ENCODE peak calls at places on chromosome 18, in nine cellular contexts. G is activated naive CD4-positive, alpha-beta T cell treated with Interleukin-2 at 50 U/mL for 16 hours; B is fibroblast of villous mesenchyme; Z is CD8-positive, alpha-beta T cell; U is T47D; E is activated T-cell treated with anti-CD3 and anti-CD28 coated beads for 1 hour; F is stimulated activated naive CD8-positive, alpha-beta T cell treated with anti-CD3 and anti-CD28 coated beads, Interleukin-15, amount 100 ng/mL, for 72 hours; S is NCI-H774; I is NCI-H1105. Y is an unnamed sample.

GRCh38 chr18:21391074-21391673 is 149.1 kb downstream of the GREB1L start:
- DNase-seq in G (no peak), B (peak; percentile 24), Z (no peak), U (no peak), E (no peak), F (no peak), S (peak; percentile 58), I (peak; percentile 5), Y (no peak)

GRCh38 chr18:29560270-29560669 is 1383.3 kb upstream of the CDH2 start:
- DNase-seq in G (no peak), B (no peak), Z (no peak), U (no peak), E (no peak), F (no peak), S (no peak), I (no peak), Y (no peak)

GRCh38 chr18:64094210-64094609 is 54.7 kb downstream of the LINC00305 start:
- DNase-seq in G (no peak), B (no peak), Z (no peak), U (no peak), E (no peak), F (no peak), S (no peak), I (no peak), Y (no peak)

GRCh38 chr18:36341944-36342343 is 44.4 kb downstream of the FHOD3 start:
- DNase-seq in G (no peak), B (no peak), Z (no peak), U (no peak), E (no peak), F (no peak), S (no peak), I (no peak), Y (no peak)

GRCh38 chr18:62651276-62652031 is 63.9 kb upstream of the PHLPP1 start:
- DNase-seq in G (no peak), B (no peak), Z (no peak), U (no peak), E (no peak), F (no peak), S (no peak), I (no peak), Y (no peak)

GRCh38 chr18:48711651-48712486 is 173.0 kb downstream of the CTIF start:
- DNase-seq in G (no peak), B (peak; percentile 57), Z (no peak), U (peak; percentile 20), E (no peak), F (peak; percentile 19), S (no peak), I (peak; percentile 0), Y (no peak)

GRCh38 chr18:55085557-55086285 is 126.5 kb upstream of the CCDC68 start:
- DNase-seq in G (no peak), B (no peak), Z (no peak), U (no peak), E (no peak), F (no peak), S (no peak), I (no peak), Y (no peak)

GRCh38 chr18:26621161-26622026 is 73.0 kb upstream of the KCTD1 start:
- DNase-seq in G (no peak), B (peak; percentile 17), Z (no peak), U (peak; percentile 18), E (no peak), F (peak; percentile 44), S (no peak), I (no peak), Y (no peak)

GRCh38 chr18:75422341-75422910 is 5.1 kb downstream of the SMIM21 start:
- DNase-seq in G (no peak), B (peak; percentile 3), Z (no peak), U (no peak), E (no peak), F (no peak), S (no peak), I (no peak), Y (no peak)

Y was measured in activated T-helper 1 cell treated with Interleukin-2 at 50 U/mL for 16 hours.